ENCODE peak calls at places on chromosomes 12 and 14, in five cellular contexts. P, B, Z, F and G are unnamed samples.

GRCh38 chr12:125057708-125058107 is 7.5 kb upstream of the AACS start:
- DNase-seq in P (no peak), F (no peak), Z (no peak), B (no peak), G (no peak)

GRCh38 chr12:68636268-68636667 is 25.6 kb downstream of the RAP1B start:
- DNase-seq in P (no peak), B (peak; percentile 68), F (no peak), Z (no peak), G (no peak)

GRCh38 chr12:131716282-131716681 is 5.4 kb downstream of the SFSWAP start:
- DNase-seq in P (no peak), Z (no peak), F (no peak), B (no peak), G (no peak)

GRCh38 chr12:64010069-64010686 is 165.7 kb downstream of the SRGAP1 start:
- DNase-seq in Z (no peak), P (peak; percentile 65), F (no peak), B (peak; percentile 35), G (no peak)

GRCh38 chr12:64390275-64390851 is at the start of gene C12orf56:
- DNase-seq in P (no peak), F (no peak), B (peak; percentile 25), Z (peak; percentile 17), G (peak; percentile 62)

GRCh38 chr12:54463484-54463883 is 9.9 kb downstream of the GTSF1 start:
- DNase-seq in F (no peak), B (peak; percentile 36), Z (no peak), P (no peak), G (no peak)

GRCh38 chr12:52525661-52526499 is 5.7 kb upstream of the KRT5 start:
- DNase-seq in Z (no peak), P (no peak), B (no peak), F (no peak), G (no peak)

GRCh38 chr14:89634037-89634436 is 217.0 kb upstream of the FOXN3 start:
- DNase-seq in B (no peak), F (no peak), Z (no peak), P (no peak), G (no peak)

GRCh38 chr12:3841783-3842182 is 31.4 kb downstream of the PARP11 start:
- DNase-seq in B (peak; percentile 6), F (no peak), P (no peak), Z (no peak), G (no peak)

GRCh38 chr12:56631790-56632700 is 1.9 kb upstream of the BAZ2A start:
- DNase-seq in B (peak; percentile 47), P (no peak), Z (peak; percentile 89), F (peak; percentile 25), G (peak; percentile 67)

GRCh38 chr12:119988440-119988787 is 622 bp upstream of the BICDL1 start:
- DNase-seq in P (peak; percentile 3), Z (no peak), B (peak; percentile 31), F (no peak), G (no peak)

GRCh38 chr14:82636426-82636825 is 1102.8 kb upstream of the SEL1L start:
- DNase-seq in F (no peak), P (no peak), Z (no peak), B (no peak), G (no peak)

GRCh38 chr12:118297284-118297683 is 75.4 kb downstream of the TAOK3 start:
- DNase-seq in Z (no peak), B (no peak), P (no peak), F (no peak), G (no peak)

GRCh38 chr12:118302053-118302452 is 70.7 kb downstream of the TAOK3 start:
- DNase-seq in B (peak; percentile 43), P (no peak), F (no peak), Z (no peak), G (no peak)

GRCh38 chr12:118304093-118304492 is 68.6 kb downstream of the TAOK3 start:
- DNase-seq in F (no peak), B (no peak), Z (no peak), P (no peak), G (no peak)

GRCh38 chr12:118299791-118300460 is 72.8 kb downstream of the TAOK3 start:
- DNase-seq in P (no peak), F (no peak), Z (no peak), B (peak; percentile 30), G (no peak)
- TF ChIP-seq CTCF in P (peak; percentile 15), F (no peak), Z (no peak), B (peak; percentile 17), G (no peak)

DNA sequence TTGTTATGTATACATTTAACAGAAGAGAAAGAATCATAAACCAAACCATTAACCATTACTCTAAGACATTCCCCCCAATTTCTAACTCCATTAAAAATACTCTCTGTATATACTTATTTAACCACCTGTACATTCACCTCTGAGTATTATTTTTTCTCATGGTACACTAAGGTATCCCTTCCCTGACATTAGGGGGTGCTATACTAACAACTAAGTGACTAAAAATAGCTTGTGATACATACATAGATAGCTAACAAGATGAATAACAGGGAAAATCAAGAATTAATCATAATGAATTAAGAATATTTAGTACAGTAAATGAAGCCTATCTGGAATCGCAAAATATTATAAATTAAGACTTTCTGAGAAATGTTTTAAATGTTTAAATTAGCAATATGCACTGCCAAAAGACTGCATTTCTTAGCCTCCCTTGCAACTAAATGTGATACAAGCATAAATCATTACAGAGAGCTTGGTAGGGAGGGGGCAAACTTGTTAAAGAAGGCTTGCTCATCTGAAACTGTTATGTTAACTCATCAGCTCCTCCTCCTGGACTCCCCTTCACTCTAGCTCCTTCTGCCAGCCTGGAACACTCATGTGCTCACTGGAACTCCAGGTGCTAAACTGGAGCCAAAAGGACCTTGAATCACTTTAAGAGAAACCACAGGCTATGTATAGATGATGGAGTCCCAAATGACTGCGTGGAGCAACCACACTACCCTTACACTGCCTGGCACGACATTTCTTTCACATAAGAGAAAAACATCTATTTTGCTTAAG is 14.9 kb downstream of the C2CD5 start:
- DNase-seq in P (no peak), B (peak; percentile 32), Z (no peak), F (no peak), G (no peak)
- TF ChIP-seq CTCF in P (peak; percentile 46), B (peak; percentile 44), Z (peak; percentile 43), F (peak; percentile 75), G (peak; percentile 48)

GRCh38 chr12:17489452-17489851 is 600.5 kb downstream of the RERGL start:
- DNase-seq in Z (no peak), F (no peak), B (no peak), P (no peak), G (peak; percentile 11)
- TF ChIP-seq CTCF in Z (no peak), F (peak; percentile 37), B (no peak), P (no peak), G (peak; percentile 18)

GRCh38 chr12:16492820-16493797 is 112.9 kb downstream of the LMO3 start:
- DNase-seq in Z (no peak), F (no peak), P (no peak), B (no peak), G (no peak)

GRCh38 chr12:16495196-16495595 is 110.8 kb downstream of the LMO3 start:
- DNase-seq in B (no peak), P (no peak), Z (no peak), F (no peak), G (no peak)

DNA sequence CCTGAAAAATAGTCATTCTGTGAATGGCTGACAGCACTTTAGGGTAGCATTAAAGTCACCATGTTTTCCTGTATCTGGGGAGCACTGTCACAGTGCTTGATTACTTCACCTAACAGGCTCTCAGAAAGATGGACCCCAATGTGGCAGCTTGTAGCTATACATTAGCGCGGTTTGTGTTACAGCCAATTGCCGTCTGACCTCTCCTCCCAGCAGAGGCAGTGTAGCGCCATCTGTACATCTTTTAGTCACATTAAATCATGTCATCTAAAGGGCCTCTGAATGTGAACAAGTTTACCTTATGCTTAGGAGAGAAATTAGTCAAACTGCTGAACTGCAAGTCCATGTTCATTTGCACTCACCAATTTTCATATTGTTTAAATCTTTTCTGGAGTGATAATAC is 113.7 kb downstream of the LMO3 start:
- DNase-seq in F (no peak), Z (no peak), P (no peak), B (no peak), G (no peak)
- TF ChIP-seq CTCF in F (no peak), Z (no peak), P (no peak), B (no peak), G (no peak)

DNA sequence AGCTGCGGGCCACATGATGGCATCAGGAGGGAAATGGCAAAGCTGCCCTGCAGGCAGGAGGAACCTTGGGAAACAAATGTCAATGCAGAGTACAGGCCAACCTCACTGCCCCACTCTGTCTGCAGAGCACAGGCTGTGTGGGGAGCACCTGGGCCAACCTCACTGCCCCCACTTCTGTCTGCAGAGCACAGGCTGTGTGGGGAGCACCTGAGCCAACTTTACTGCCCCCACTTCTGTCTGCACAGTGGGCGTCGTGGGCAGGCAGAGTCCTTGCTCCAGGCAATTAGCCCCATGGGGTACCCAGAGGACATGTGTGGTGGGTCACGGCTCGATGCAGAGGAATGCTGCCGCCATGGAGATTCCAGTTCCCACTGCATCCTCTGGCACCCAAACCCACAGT is 26.2 kb downstream of the BRF1 start:
- DNase-seq in F (no peak), Z (no peak), B (no peak), P (no peak), G (no peak)
- TF ChIP-seq CTCF in F (no peak), Z (no peak), B (no peak), P (no peak), G (no peak)

GRCh38 chr12:96710127-96710745 is 196.8 kb upstream of the NEDD1 start:
- DNase-seq in F (no peak), P (no peak), B (no peak), Z (no peak), G (no peak)
- TF ChIP-seq CTCF in F (no peak), P (no peak), B (no peak), Z (no peak), G (no peak)

GRCh38 chr12:99822273-99822672 is 162.5 kb downstream of the ANKS1B start:
- DNase-seq in Z (no peak), B (no peak), P (no peak), F (no peak), G (no peak)
- TF ChIP-seq CTCF in Z (no peak), B (no peak), P (no peak), F (no peak), G (no peak)